ENCODE peak calls at places on chromosomes 3 and 15, in seven cellular contexts. L, Q, N, U, I, F and E are unnamed samples.
A peak's percentile ranks its signal among the peaks of the same experiment; 100 is the strongest.

GRCh38 chr3:150761831-150762661 is 923 bp downstream of the SIAH2 start:
- DNase-seq in U (peak; percentile 51), Q (no peak), F (peak; percentile 53), N (no peak), I (peak; percentile 36), L (no peak), E (no peak)

GRCh38 chr3:143736651-143737050 is 111.6 kb downstream of the SLC9A9 start:
- DNase-seq in F (no peak), U (no peak), I (no peak), N (no peak), L (no peak), Q (no peak), E (no peak)

GRCh38 chr3:10928396-10928960 is 64.1 kb upstream of the SLC6A1 start:
- DNase-seq in I (no peak), N (no peak), F (peak; percentile 62), L (no peak), Q (no peak), U (no peak), E (no peak)

GRCh38 chr3:172189213-172189612 is 149.8 kb downstream of the FNDC3B start:
- DNase-seq in Q (no peak), N (no peak), U (no peak), L (no peak), I (no peak), F (no peak), E (no peak)

GRCh38 chr3:4821331-4821730 is 157.9 kb upstream of the BHLHE40 start:
- DNase-seq in U (no peak), L (no peak), I (peak; percentile 2), N (no peak), Q (no peak), F (no peak), E (no peak)

GRCh38 chr3:157070600-157070999 is 89.3 kb downstream of the CCNL1 start:
- DNase-seq in N (no peak), L (no peak), Q (no peak), F (no peak), U (no peak), I (no peak), E (no peak)

GRCh38 chr3:125651246-125651645 is 55.9 kb upstream of the OSBPL11 start:
- DNase-seq in U (no peak), I (no peak), F (no peak), Q (no peak), L (no peak), N (no peak), E (no peak)

GRCh38 chr3:159158213-159158612 is 356.4 kb downstream of the MFSD1 start:
- DNase-seq in I (no peak), L (no peak), N (no peak), Q (peak; percentile 79), F (no peak), U (no peak), E (no peak)

GRCh38 chr3:15470261-15470660 is 42.9 kb downstream of the EAF1 start:
- DNase-seq in I (peak; percentile 25), N (peak; percentile 13), L (no peak), Q (no peak), F (no peak), U (no peak), E (no peak)

GRCh38 chr15:39920510-39921273 is 626 bp upstream of the GPR176 start:
- DNase-seq in I (peak; percentile 11), Q (no peak), U (peak; percentile 89), F (peak; percentile 95), L (peak; percentile 38), N (no peak), E (no peak)

GRCh38 chr3:3552741-3553140 is 246.5 kb upstream of the LRRN1 start:
- DNase-seq in I (no peak), F (no peak), L (no peak), Q (no peak), N (no peak), U (no peak), E (no peak)

GRCh38 chr3:102006812-102007485 is 157.6 kb downstream of the NFKBIZ start:
- DNase-seq in I (no peak), U (no peak), F (no peak), N (no peak), Q (no peak), L (no peak), E (peak; percentile 20)

GRCh38 chr3:183180765-183181295 is 18.3 kb upstream of the LAMP3 start:
- DNase-seq in N (no peak), L (no peak), U (no peak), I (no peak), F (no peak), Q (no peak), E (no peak)

GRCh38 chr15:90553248-90553745 is 23.6 kb downstream of the CRTC3 start:
- DNase-seq in F (no peak), L (no peak), Q (no peak), I (no peak), N (no peak), U (no peak), E (no peak)

GRCh38 chr3:105553851-105554250 is 187.1 kb downstream of the ALCAM start:
- DNase-seq in U (no peak), I (no peak), Q (no peak), L (no peak), F (no peak), N (no peak), E (no peak)

GRCh38 chr15:41018534-41018933 is 65.3 kb downstream of the CHAC1 start:
- DNase-seq in U (no peak), L (no peak), F (no peak), I (no peak), N (no peak), Q (no peak), E (no peak)

GRCh38 chr3:186520957-186521842 is 23.0 kb downstream of the CRYGS start:
- DNase-seq in I (no peak), N (no peak), L (peak; percentile 80), F (no peak), U (no peak), Q (no peak), E (no peak)

GRCh38 chr3:127799476-127800222 is 22.7 kb downstream of the MGLL start:
- DNase-seq in F (no peak), N (no peak), L (no peak), U (no peak), I (no peak), Q (peak; percentile 53), E (no peak)

GRCh38 chr3:86969500-86970189 is 21.3 kb downstream of the VGLL3 start:
- DNase-seq in Q (peak; percentile 38), L (no peak), F (peak; percentile 42), N (peak; percentile 27), I (peak; percentile 19), U (peak; percentile 56), E (no peak)

GRCh38 chr15:60477991-60478632 is 830 bp downstream of the ICE2 start:
- DNase-seq in N (no peak), F (peak; percentile 17), Q (no peak), I (peak; percentile 21), U (peak; percentile 10), L (peak; percentile 15), E (no peak)

GRCh38 chr15:78640840-78641733 is at the start of gene CHRNB4:
- DNase-seq in Q (no peak), L (no peak), N (peak; percentile 62), I (no peak), F (peak; percentile 94), U (peak; percentile 86), E (no peak)
- H3K4me3 ChIP-seq in Q (peak within 1 kb of the TSS; percentile 56), L (no peak within 1 kb of the TSS), N (peak within 1 kb of the TSS; percentile 71), I (no peak within 1 kb of the TSS), F (peak within 1 kb of the TSS; percentile 54), U (peak within 1 kb of the TSS; percentile 13), E (peak within 1 kb of the TSS; percentile 43)

GRCh38 chr3:88408935-88409334 is 259.2 kb downstream of the C3orf38 start:
- DNase-seq in N (no peak), I (no peak), L (no peak), Q (no peak), F (no peak), U (no peak), E (no peak)
- H3K27me3 ChIP-seq in N (no peaks in the 10 kb centered on the region), I (no peaks in the 10 kb centered on the region), L (no peaks in the 10 kb centered on the region), Q (no peaks in the 10 kb centered on the region), F (no peaks in the 10 kb centered on the region), U (no peaks in the 10 kb centered on the region), E (no peaks in the 10 kb centered on the region)

DNA sequence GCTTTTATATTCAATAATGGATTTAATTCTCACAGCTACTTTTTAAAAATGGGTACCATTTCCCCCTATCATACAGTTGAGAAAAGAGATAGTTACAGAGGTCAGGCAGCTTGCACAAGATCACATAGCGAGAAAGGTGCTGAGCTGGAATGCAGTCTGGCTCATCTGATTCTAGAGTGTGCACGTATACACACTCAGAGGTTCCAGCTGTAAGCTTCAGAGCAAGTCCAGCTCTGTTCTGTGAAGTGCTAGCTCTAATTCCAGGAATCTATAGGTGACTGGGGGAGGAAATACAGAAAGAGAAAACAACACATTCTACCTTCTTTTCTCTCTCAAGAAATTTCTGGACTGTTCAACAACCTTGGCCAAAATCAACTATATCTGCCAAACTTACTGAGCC is 318.7 kb downstream of the FOXP1 start:
- DNase-seq in N (no peak), Q (no peak), I (no peak), L (no peak), U (no peak), F (no peak), E (no peak)
- TF ChIP-seq SIN3A in N (no peak), Q (no peak), I (no peak), L (no peak), U (no peak), F (no peak), E (no peak)

GRCh38 chr3:50299929-50300680 is 900 bp upstream of the HYAL3 start:
- DNase-seq in N (no peak), U (no peak), F (no peak), L (no peak), I (no peak), Q (no peak), E (no peak)

GRCh38 chr3:50303038-50303815 is at the start of gene HYAL1:
- DNase-seq in I (peak; percentile 91), U (peak; percentile 81), L (no peak), Q (peak; percentile 61), N (no peak), F (peak; percentile 70), E (no peak)

GRCh38 chr3:50304601-50305000 is 1.2 kb upstream of the HYAL1 start:
- DNase-seq in F (no peak), U (no peak), N (no peak), I (no peak), Q (no peak), L (no peak), E (no peak)

GRCh38 chr3:50300681-50301254 is 1.6 kb upstream of the HYAL3 start:
- DNase-seq in Q (no peak), L (no peak), I (no peak), U (no peak), N (no peak), F (no peak), E (no peak)

GRCh38 chr3:50302095-50303037 is 1.0 kb downstream of the HYAL1 start:
- DNase-seq in Q (no peak), I (no peak), L (no peak), N (no peak), U (no peak), F (no peak), E (no peak)
- H3K4me3 ChIP-seq in Q (peak overlapping the region; percentile 37), I (peak overlapping the region; percentile 71), L (no peak overlapping the region), N (no peak overlapping the region), U (peak overlapping the region; percentile 45), F (no peak overlapping the region), E (no peak overlapping the region)

DNA sequence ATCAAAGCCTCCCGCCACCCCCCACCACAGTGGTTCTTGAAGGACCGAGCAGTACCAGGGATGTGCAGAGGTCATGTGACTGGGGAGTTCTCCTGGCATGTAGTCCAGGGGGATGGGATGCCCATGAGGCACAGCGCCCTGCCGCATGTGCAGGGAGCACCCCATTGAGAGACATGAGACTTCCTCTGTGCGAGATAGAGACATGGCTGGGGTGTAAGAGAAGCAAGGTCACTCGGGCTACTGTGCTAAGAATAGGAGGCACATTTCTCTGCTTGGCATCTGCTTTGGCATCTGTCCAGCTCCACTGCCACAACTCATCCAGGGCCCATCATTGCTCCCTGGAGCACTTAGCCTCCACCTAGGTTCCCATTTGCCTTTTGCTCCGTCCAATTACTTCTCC is 2.4 kb upstream of the CYP1A1 start:
- DNase-seq in Q (no peak), F (peak; percentile 41), L (no peak), I (no peak), N (no peak), U (no peak), E (no peak)
- H3K27me3 ChIP-seq in Q (no peaks in the 10 kb centered on the region), F (peaks cover 33% of the 10 kb centered on the region), L (peaks cover 3% of the 10 kb centered on the region), I (no peaks in the 10 kb centered on the region), N (peaks cover 23% of the 10 kb centered on the region), U (peaks cover 67% of the 10 kb centered on the region), E (peaks cover 2% of the 10 kb centered on the region)